ENCODE peak calls at places on chromosomes 6 and 20, in nine cellular contexts. N, O, K, D, I, B, R, C and H are unnamed samples.
A peak's percentile ranks its signal among the peaks of the same experiment; 100 is the strongest.

GRCh38 chr20:35207950-35208611 is 18.4 kb upstream of the MMP24 start:
- DNase-seq in N (peak; percentile 81), O (peak; percentile 87), K (peak; percentile 66), D (peak; percentile 79), I (peak; percentile 90), B (peak; percentile 82), R (no peak), C (peak; percentile 56), H (peak; percentile 69)

GRCh38 chr6:132021552-132022375 is 70.6 kb upstream of the CCN2 start:
- DNase-seq in N (no peak), O (no peak), K (no peak), D (no peak), I (peak; percentile 53), B (no peak), R (no peak), C (no peak), H (no peak)

GRCh38 chr20:9514461-9515210 is at the start of gene LAMP5:
- DNase-seq in N (peak; percentile 22), O (peak; percentile 42), K (no peak), D (peak; percentile 82), I (peak; percentile 92), B (no peak), R (no peak), C (no peak), H (no peak)

GRCh38 chr20:46701556-46701955 is 7.9 kb upstream of the SLC2A10 start:
- DNase-seq in N (no peak), O (no peak), K (no peak), D (no peak), I (no peak), B (no peak), R (no peak), C (no peak), H (no peak)

GRCh38 chr6:77502966-77503365 is 39.7 kb upstream of the HTR1B start:
- DNase-seq in N (no peak), O (no peak), K (no peak), D (no peak), I (no peak), B (no peak), R (no peak), C (no peak), H (no peak)

GRCh38 chr20:31341470-31341869 is 26.9 kb upstream of the DEFB118 start:
- DNase-seq in N (no peak), O (no peak), K (no peak), D (no peak), I (no peak), B (no peak), R (no peak), C (no peak), H (no peak)

GRCh38 chr6:131954775-131955107 is 3.6 kb upstream of the CCN2 start:
- DNase-seq in N (no peak), O (peak; percentile 75), K (peak; percentile 67), D (no peak), I (no peak), B (peak; percentile 54), R (no peak), C (peak; percentile 99), H (no peak)

GRCh38 chr6:34146021-34146782 is at the start of gene GRM4:
- DNase-seq in N (no peak), O (no peak), K (no peak), D (peak; percentile 19), I (peak; percentile 64), B (no peak), R (no peak), C (no peak), H (no peak)

GRCh38 chr6:36633370-36633769 is 39.2 kb downstream of the SRSF3 start:
- DNase-seq in N (no peak), O (no peak), K (no peak), D (no peak), I (no peak), B (no peak), R (no peak), C (no peak), H (no peak)

GRCh38 chr6:29502597-29502996 is 14.8 kb upstream of the MAS1L start:
- DNase-seq in N (no peak), O (no peak), K (no peak), D (no peak), I (peak; percentile 30), B (no peak), R (no peak), C (no peak), H (no peak)

GRCh38 chr6:33983109-33983475 is 162.8 kb downstream of the GRM4 start:
- DNase-seq in N (no peak), O (peak; percentile 48), K (peak; percentile 61), D (no peak), I (peak; percentile 48), B (peak; percentile 22), R (no peak), C (no peak), H (no peak)

GRCh38 chr20:58583586-58583985 is 67.5 kb upstream of the STX16 start:
- DNase-seq in N (no peak), O (no peak), K (no peak), D (no peak), I (no peak), B (no peak), R (no peak), C (no peak), H (no peak)

GRCh38 chr6:3838992-3839867 is 9.9 kb upstream of the FAM50B start:
- DNase-seq in N (no peak), O (no peak), K (no peak), D (no peak), I (no peak), B (no peak), R (no peak), C (no peak), H (no peak)

GRCh38 chr20:39568090-39568489 is 605.9 kb downstream of the DHX35 start:
- DNase-seq in N (peak; percentile 33), O (no peak), K (no peak), D (no peak), I (no peak), B (no peak), R (no peak), C (no peak), H (peak; percentile 11)

GRCh38 chr6:43359381-43359780 is 10.1 kb downstream of the ZNF318 start:
- DNase-seq in N (no peak), O (no peak), K (no peak), D (no peak), I (no peak), B (no peak), R (no peak), C (no peak), H (no peak)

GRCh38 chr6:43359831-43360230 is 9.6 kb downstream of the ZNF318 start:
- DNase-seq in N (no peak), O (no peak), K (no peak), D (no peak), I (no peak), B (no peak), R (no peak), C (no peak), H (no peak)

GRCh38 chr6:43361269-43361668 is 8.2 kb downstream of the ZNF318 start:
- DNase-seq in N (no peak), O (no peak), K (no peak), D (no peak), I (no peak), B (no peak), R (no peak), C (no peak), H (no peak)

GRCh38 chr6:43355862-43356590 is 13.4 kb downstream of the ZNF318 start:
- DNase-seq in N (no peak), O (no peak), K (no peak), D (peak; percentile 22), I (peak; percentile 72), B (peak; percentile 29), R (no peak), C (no peak), H (peak; percentile 25)
- TF ChIP-seq CTCF in N (peak; percentile 12), O (no peak), K (no peak), D (no peak), I (peak; percentile 81), B (no peak), R (no peak), C (peak; percentile 26), H (peak; percentile 43)

DNA sequence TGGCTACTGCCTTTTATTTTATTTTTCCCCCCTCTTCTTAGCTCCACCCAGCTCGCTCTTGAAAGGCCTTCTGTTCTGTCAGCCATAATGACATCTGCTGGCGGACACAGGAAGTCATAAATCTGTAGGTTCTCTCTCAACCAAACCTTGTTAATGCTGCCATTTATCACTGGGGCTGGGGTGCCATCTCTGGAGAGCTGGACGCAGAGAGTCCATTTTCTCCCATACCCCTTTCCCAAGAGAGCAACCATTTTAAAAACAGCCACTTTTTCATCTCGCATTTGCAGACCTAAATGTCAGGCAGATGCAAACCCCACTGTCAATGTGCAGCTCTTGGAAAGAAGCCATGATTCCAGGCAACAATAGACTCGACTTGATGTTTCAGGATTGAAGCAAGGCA is 13.0 kb upstream of the TSHZ2 start:
- DNase-seq in N (peak; percentile 13), O (peak; percentile 32), K (no peak), D (no peak), I (no peak), B (no peak), R (no peak), C (no peak), H (no peak)
- TF ChIP-seq CTCF in N (no peak), O (no peak), K (no peak), D (no peak), I (peak; percentile 57), B (no peak), R (no peak), C (peak; percentile 15), H (no peak)

DNA sequence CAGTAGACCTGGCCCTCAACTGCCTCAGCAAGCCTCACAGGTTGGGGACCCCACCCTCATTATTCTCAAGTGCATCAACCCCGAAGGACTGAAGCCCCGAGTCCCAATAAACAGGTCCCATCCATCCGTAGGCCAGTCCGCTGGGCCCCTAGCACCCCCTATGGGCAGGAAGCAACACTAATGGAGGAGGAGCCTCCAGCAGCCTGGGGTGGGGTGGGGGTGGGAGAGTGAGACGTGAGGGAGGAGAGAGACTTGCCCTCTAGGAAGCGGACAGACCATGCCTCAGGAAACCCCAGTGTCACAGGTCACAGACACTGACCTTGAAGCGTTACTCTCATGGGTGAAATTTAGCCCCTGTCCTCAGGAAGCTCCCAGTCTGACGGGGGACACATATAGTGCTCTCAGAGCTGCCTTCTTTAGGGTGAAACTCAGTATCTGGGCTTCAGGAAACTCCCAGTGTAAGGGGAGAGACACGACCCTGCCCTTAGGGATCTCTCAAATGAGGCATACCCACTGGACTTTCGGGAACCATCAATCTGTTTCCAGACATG is 125.9 kb downstream of the MRPL14 start:
- DNase-seq in N (peak; percentile 79), O (peak; percentile 31), K (no peak), D (peak; percentile 73), I (peak; percentile 94), B (no peak), R (no peak), C (no peak), H (peak; percentile 81)
- TF ChIP-seq CTCF in N (peak; percentile 80), O (no peak), K (no peak), D (peak; percentile 18), I (peak; percentile 79), B (no peak), R (peak; percentile 29), C (peak; percentile 42), H (peak; percentile 47)

GRCh38 chr6:139231206-139231605 is 60.6 kb downstream of the TXLNB start:
- DNase-seq in N (no peak), O (no peak), K (no peak), D (no peak), I (no peak), B (no peak), R (no peak), C (no peak), H (no peak)

GRCh38 chr6:139236105-139236504 is 55.7 kb downstream of the TXLNB start:
- DNase-seq in N (no peak), O (no peak), K (no peak), D (no peak), I (no peak), B (no peak), R (no peak), C (no peak), H (no peak)

GRCh38 chr6:139235666-139236065 is 56.1 kb downstream of the TXLNB start:
- DNase-seq in N (no peak), O (no peak), K (no peak), D (no peak), I (no peak), B (no peak), R (no peak), C (no peak), H (no peak)

GRCh38 chr6:139230421-139230840 is 61.4 kb downstream of the TXLNB start:
- DNase-seq in N (peak; percentile 31), O (no peak), K (no peak), D (no peak), I (peak; percentile 61), B (no peak), R (no peak), C (no peak), H (no peak)
- TF ChIP-seq CTCF in N (peak; percentile 26), O (no peak), K (no peak), D (no peak), I (peak; percentile 34), B (no peak), R (no peak), C (no peak), H (no peak)